ENCODE peak calls at places on chromosomes 4 and X, in five cellular contexts. One of them, this sample, is unnamed.

GRCh38 chrX:15815779-15816452 is 25.6 kb downstream of the ZRSR2 start:
- DNase-seq in IMR-90: peak; percentile 33
- DNase-seq in mesendoderm: peak; percentile 87
- DNase-seq in neuronal stem cell: peak; percentile 3
- DNase-seq in H1: no peak
- DNase-seq in this sample: peak; percentile 50

GRCh38 chrX:30572004-30572403 is 5.6 kb downstream of the TASL start:
- DNase-seq in IMR-90: no peak
- DNase-seq in mesendoderm: no peak
- DNase-seq in neuronal stem cell: no peak
- DNase-seq in H1: no peak
- DNase-seq in this sample: no peak

GRCh38 chr4:143558286-143558685 is 44.8 kb downstream of the SMARCA5 start:
- DNase-seq in IMR-90: no peak
- DNase-seq in mesendoderm: peak; percentile 32
- DNase-seq in neuronal stem cell: no peak
- DNase-seq in H1: no peak
- DNase-seq in this sample: no peak

GRCh38 chr4:88255111-88255510 is 29.2 kb downstream of the PPM1K start:
- DNase-seq in IMR-90: no peak
- DNase-seq in mesendoderm: no peak
- DNase-seq in neuronal stem cell: no peak
- DNase-seq in H1: no peak
- DNase-seq in this sample: no peak

GRCh38 chrX:74117962-74118361 is 186.0 kb upstream of the ZCCHC13 start:
- DNase-seq in IMR-90: no peak
- DNase-seq in mesendoderm: peak; percentile 0
- DNase-seq in neuronal stem cell: no peak
- DNase-seq in H1: no peak
- DNase-seq in this sample: no peak

GRCh38 chrX:48616575-48616974 is 19.3 kb downstream of the WDR13 start:
- DNase-seq in IMR-90: no peak
- DNase-seq in mesendoderm: peak; percentile 51
- DNase-seq in neuronal stem cell: no peak
- DNase-seq in H1: no peak
- DNase-seq in this sample: no peak

GRCh38 chr4:73676881-73677323 is 56.7 kb upstream of the RASSF6 start:
- DNase-seq in IMR-90: peak; percentile 88
- DNase-seq in mesendoderm: no peak
- DNase-seq in neuronal stem cell: no peak
- DNase-seq in H1: no peak
- DNase-seq in this sample: peak; percentile 61

GRCh38 chr4:122824616-122825015 is 2.0 kb upstream of the FGF2 start:
- DNase-seq in IMR-90: peak; percentile 20
- DNase-seq in mesendoderm: no peak
- DNase-seq in neuronal stem cell: no peak
- DNase-seq in H1: no peak
- DNase-seq in this sample: no peak

GRCh38 chr4:86326399-86326798 is 33.5 kb downstream of the MAPK10 start:
- DNase-seq in IMR-90: peak; percentile 33
- DNase-seq in mesendoderm: no peak
- DNase-seq in neuronal stem cell: no peak
- DNase-seq in H1: no peak
- DNase-seq in this sample: no peak

GRCh38 chr4:149914521-149915115 is 99.0 kb upstream of the IQCM start:
- DNase-seq in IMR-90: peak; percentile 68
- DNase-seq in mesendoderm: peak; percentile 64
- DNase-seq in neuronal stem cell: peak; percentile 38
- DNase-seq in H1: no peak
- DNase-seq in this sample: peak; percentile 71

GRCh38 chr4:47002593-47002992 is 9.2 kb upstream of the GABRA4 start:
- DNase-seq in IMR-90: peak; percentile 79
- DNase-seq in mesendoderm: no peak
- DNase-seq in neuronal stem cell: no peak
- DNase-seq in H1: no peak
- DNase-seq in this sample: peak; percentile 66

GRCh38 chr4:7256989-7257810 is 64.9 kb downstream of the SORCS2 start:
- DNase-seq in IMR-90: no peak
- DNase-seq in mesendoderm: no peak
- DNase-seq in neuronal stem cell: no peak
- DNase-seq in H1: no peak
- DNase-seq in this sample: no peak

GRCh38 chr4:98484031-98484430 is 174.4 kb downstream of the TSPAN5 start:
- DNase-seq in IMR-90: no peak
- DNase-seq in mesendoderm: no peak
- DNase-seq in neuronal stem cell: no peak
- DNase-seq in H1: no peak
- DNase-seq in this sample: no peak

GRCh38 chrX:23901065-23901464 is 6.7 kb downstream of the APOO start:
- DNase-seq in IMR-90: peak; percentile 84
- DNase-seq in mesendoderm: peak; percentile 47
- DNase-seq in neuronal stem cell: no peak
- DNase-seq in H1: no peak
- DNase-seq in this sample: peak; percentile 87

GRCh38 chr4:108106186-108106585 is 62.5 kb downstream of the LEF1 start:
- DNase-seq in IMR-90: no peak
- DNase-seq in mesendoderm: no peak
- DNase-seq in neuronal stem cell: no peak
- DNase-seq in H1: no peak
- DNase-seq in this sample: no peak
- H3K4me3 ChIP-seq in IMR-90: no peak overlapping the region
- H3K4me3 ChIP-seq in mesendoderm: no peak overlapping the region
- H3K4me3 ChIP-seq in neuronal stem cell: no peak overlapping the region
- H3K4me3 ChIP-seq in H1: no peak overlapping the region
- H3K4me3 ChIP-seq in this sample: no peak overlapping the region

GRCh38 chr4:152188801-152189200 is 347.1 kb downstream of the FBXW7 start:
- DNase-seq in IMR-90: no peak
- DNase-seq in mesendoderm: no peak
- DNase-seq in neuronal stem cell: no peak
- DNase-seq in H1: no peak
- DNase-seq in this sample: no peak
- H2BK15ac ChIP-seq in IMR-90: no peak overlapping the region
- H2BK15ac ChIP-seq in mesendoderm: no peak overlapping the region
- H2BK15ac ChIP-seq in neuronal stem cell: no peak overlapping the region
- H2BK15ac ChIP-seq in H1: no peak overlapping the region
- H2BK15ac ChIP-seq in this sample: no peak overlapping the region

GRCh38 chr4:4585012-4585670 is 43.3 kb upstream of the STX18 start:
- DNase-seq in IMR-90: peak; percentile 82
- DNase-seq in mesendoderm: no peak
- DNase-seq in neuronal stem cell: no peak
- DNase-seq in H1: no peak
- DNase-seq in this sample: peak; percentile 46
- H3K4me3 ChIP-seq in IMR-90: no peak overlapping the region
- H3K4me3 ChIP-seq in mesendoderm: no peak overlapping the region
- H3K4me3 ChIP-seq in neuronal stem cell: no peak overlapping the region
- H3K4me3 ChIP-seq in H1: no peak overlapping the region
- H3K4me3 ChIP-seq in this sample: peak overlapping the region; percentile 35

DNA sequence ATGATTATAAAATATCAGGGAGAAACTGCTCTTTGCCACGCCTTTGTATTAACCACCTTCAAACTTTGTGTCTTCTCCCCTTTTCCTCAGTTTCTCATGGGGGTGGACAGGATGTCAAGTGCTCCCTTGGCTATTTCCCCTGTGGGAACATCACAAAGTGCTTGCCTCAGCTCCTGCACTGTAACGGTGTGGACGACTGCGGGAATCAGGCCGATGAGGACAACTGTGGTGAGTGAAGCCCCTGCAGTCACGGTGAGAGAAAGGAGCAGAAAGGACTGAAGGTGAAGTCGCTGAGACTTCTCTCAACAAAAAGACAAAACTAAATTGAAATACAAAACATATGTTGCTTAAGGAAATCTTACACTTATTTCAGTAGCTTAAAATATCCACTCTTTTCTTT is 50.9 kb downstream of the RXFP1 start:
- DNase-seq in IMR-90: no peak
- DNase-seq in mesendoderm: no peak
- DNase-seq in neuronal stem cell: no peak
- DNase-seq in H1: no peak
- DNase-seq in this sample: no peak
- H2BK15ac ChIP-seq in IMR-90: no peak overlapping the region
- H2BK15ac ChIP-seq in mesendoderm: no peak overlapping the region
- H2BK15ac ChIP-seq in neuronal stem cell: no peak overlapping the region
- H2BK15ac ChIP-seq in H1: no peak overlapping the region
- H2BK15ac ChIP-seq in this sample: no peak overlapping the region

This sample was measured in mesenchymal stem cell.